ENCODE peak calls at places on chromosomes 12 and 14, in seven cellular contexts. M, Q, N, S, K, R and V are unnamed samples.

GRCh38 chr12:2011641-2012607 is 7.7 kb upstream of the DCP1B start:
- DNase-seq in M (peak; percentile 1), Q (no peak), N (no peak), S (no peak), K (no peak), R (no peak), V (no peak)

GRCh38 chr14:69004731-69005431 is 25.8 kb upstream of the ACTN1 start:
- DNase-seq in M (no peak), Q (no peak), N (no peak), S (no peak), K (no peak), R (no peak), V (no peak)

GRCh38 chr12:100797786-100798580 is 3.4 kb downstream of the ANO4 start:
- DNase-seq in M (no peak), Q (no peak), N (no peak), S (no peak), K (no peak), R (no peak), V (no peak)

GRCh38 chr14:64786296-64787149 is 82.3 kb downstream of the PLEKHG3 start:
- DNase-seq in M (no peak), Q (no peak), N (no peak), S (no peak), K (no peak), R (no peak), V (no peak)

GRCh38 chr14:22333408-22334274 is 255.4 kb downstream of the DAD1 start:
- DNase-seq in M (no peak), Q (no peak), N (peak; percentile 6), S (no peak), K (peak; percentile 31), R (peak; percentile 28), V (peak; percentile 32)

GRCh38 chr12:100643246-100643645 is 69.8 kb downstream of the GAS2L3 start:
- DNase-seq in M (no peak), Q (peak; percentile 68), N (no peak), S (no peak), K (no peak), R (no peak), V (no peak)

GRCh38 chr12:42961395-42961794 is 371.8 kb upstream of the PRICKLE1 start:
- DNase-seq in M (no peak), Q (no peak), N (no peak), S (no peak), K (no peak), R (no peak), V (peak; percentile 84)

GRCh38 chr14:103157969-103158368 is 34.7 kb downstream of the TNFAIP2 start:
- DNase-seq in M (no peak), Q (no peak), N (no peak), S (no peak), K (no peak), R (no peak), V (no peak)

GRCh38 chr14:55938249-55938791 is 179.9 kb upstream of the PELI2 start:
- DNase-seq in M (peak; percentile 39), Q (no peak), N (no peak), S (no peak), K (peak; percentile 17), R (no peak), V (peak; percentile 8)

GRCh38 chr12:75389061-75389460 is 1.8 kb upstream of the GLIPR1L2 start:
- DNase-seq in M (no peak), Q (no peak), N (peak; percentile 45), S (no peak), K (no peak), R (no peak), V (peak; percentile 38)

GRCh38 chr12:52144512-52145227 is 47.1 kb downstream of the KRT80 start:
- DNase-seq in M (no peak), Q (no peak), N (no peak), S (no peak), K (no peak), R (no peak), V (no peak)

GRCh38 chr12:8906781-8907180 is 7.5 kb upstream of the PHC1 start:
- DNase-seq in M (no peak), Q (no peak), N (no peak), S (no peak), K (no peak), R (peak; percentile 73), V (no peak)

GRCh38 chr12:98838282-98838681 is 193.2 kb downstream of the APAF1 start:
- DNase-seq in M (no peak), Q (no peak), N (no peak), S (no peak), K (no peak), R (no peak), V (no peak)

GRCh38 chr14:35402323-35403084 is 2.0 kb downstream of the NFKBIA start:
- DNase-seq in M (no peak), Q (no peak), N (no peak), S (peak; percentile 53), K (no peak), R (no peak), V (no peak)

GRCh38 chr12:53223391-53224267 is 8.4 kb downstream of the RARG start:
- DNase-seq in M (no peak), Q (no peak), N (no peak), S (peak; percentile 52), K (no peak), R (no peak), V (no peak)

GRCh38 chr12:54598966-54599365 is 10.5 kb upstream of the PPP1R1A start:
- DNase-seq in M (no peak), Q (no peak), N (no peak), S (no peak), K (no peak), R (no peak), V (no peak)

GRCh38 chr12:65532744-65533143 is 254.3 kb downstream of the MSRB3 start:
- DNase-seq in M (no peak), Q (no peak), N (no peak), S (no peak), K (no peak), R (no peak), V (no peak)

GRCh38 chr12:131425468-131425867 is 285.4 kb upstream of the SFSWAP start:
- DNase-seq in M (no peak), Q (no peak), N (no peak), S (no peak), K (no peak), R (no peak), V (no peak)

GRCh38 chr14:74018029-74018703 is 922 bp downstream of the ENTPD5 start:
- DNase-seq in M (peak; percentile 4), Q (no peak), N (peak; percentile 26), S (peak; percentile 17), K (no peak), R (no peak), V (peak; percentile 30)

GRCh38 chr12:57080855-57081254 is 2.3 kb upstream of the NEMP1 start:
- DNase-seq in M (no peak), Q (no peak), N (no peak), S (no peak), K (no peak), R (no peak), V (no peak)

GRCh38 chr14:103418508-103418818 is 33.2 kb downstream of the MARK3 start:
- DNase-seq in M (no peak), Q (no peak), N (no peak), S (no peak), K (no peak), R (no peak), V (no peak)

GRCh38 chr14:59728294-59728693 is 142.3 kb downstream of the RTN1 start:
- DNase-seq in M (peak; percentile 75), Q (no peak), N (no peak), S (no peak), K (no peak), R (no peak), V (no peak)

GRCh38 chr14:100304825-100305445 is 1.3 kb downstream of the SLC25A29 start:
- DNase-seq in M (peak; percentile 71), Q (peak; percentile 76), N (no peak), S (no peak), K (no peak), R (no peak), V (no peak)

GRCh38 chr12:56154246-56154771 is 1.9 kb downstream of the MYL6B start:
- DNase-seq in M (no peak), Q (no peak), N (no peak), S (no peak), K (no peak), R (no peak), V (no peak)

GRCh38 chr12:77537648-77538047 is 293.0 kb upstream of the NAV3 start:
- DNase-seq in M (no peak), Q (no peak), N (no peak), S (no peak), K (no peak), R (no peak), V (no peak)

GRCh38 chr12:53096089-53096741 is 1.3 kb upstream of the IGFBP6 start:
- DNase-seq in M (no peak), Q (peak; percentile 55), N (peak; percentile 75), S (no peak), K (no peak), R (no peak), V (peak; percentile 73)

GRCh38 chr12:68490476-68490875 is 120.2 kb upstream of the RAP1B start:
- DNase-seq in M (no peak), Q (no peak), N (no peak), S (no peak), K (no peak), R (no peak), V (no peak)

GRCh38 chr14:22379727-22380126 is 209.3 kb downstream of the DAD1 start:
- DNase-seq in M (no peak), Q (no peak), N (no peak), S (no peak), K (no peak), R (no peak), V (no peak)

GRCh38 chr14:74886001-74886400 is 4.3 kb downstream of the DLST start:
- DNase-seq in M (no peak), Q (no peak), N (peak; percentile 82), S (no peak), K (no peak), R (peak; percentile 59), V (peak; percentile 96)

GRCh38 chr12:52053570-52054209 is 2.4 kb downstream of the NR4A1 start:
- DNase-seq in M (no peak), Q (no peak), N (no peak), S (no peak), K (no peak), R (no peak), V (no peak)

GRCh38 chr12:116366824-116367223 is 89.3 kb upstream of the MED13L start:
- DNase-seq in M (no peak), Q (no peak), N (no peak), S (no peak), K (no peak), R (no peak), V (no peak)

GRCh38 chr14:38553586-38553985 is 297.7 kb upstream of the CLEC14A start:
- DNase-seq in M (no peak), Q (no peak), N (peak; percentile 3), S (no peak), K (no peak), R (no peak), V (peak; percentile 63)

GRCh38 chr14:54674342-54674741 is 107.4 kb downstream of the SAMD4A start:
- DNase-seq in M (no peak), Q (no peak), N (no peak), S (no peak), K (no peak), R (no peak), V (no peak)

GRCh38 chr12:6092784-6093722 is 31.4 kb downstream of the VWF start:
- DNase-seq in M (no peak), Q (peak; percentile 82), N (peak; percentile 69), S (no peak), K (no peak), R (no peak), V (peak; percentile 93)

GRCh38 chr14:88613552-88614010 is 50.7 kb downstream of the ZC3H14 start:
- DNase-seq in M (no peak), Q (no peak), N (no peak), S (no peak), K (no peak), R (no peak), V (peak; percentile 79)

GRCh38 chr12:51822261-51822616 is 26.3 kb downstream of the FIGNL2 start:
- DNase-seq in M (no peak), Q (no peak), N (no peak), S (no peak), K (no peak), R (no peak), V (no peak)